ENCODE peak calls at places on chromosome 20, in five cellular contexts. X is GM23338, T is sigmoid colon, M is prostate gland, P is breast epithelium. Y is an unnamed sample.

GRCh38 chr20:50120935-50121693 is 8.2 kb upstream of the UBE2V1 start:
- DNase-seq in P (peak; percentile 59), X (peak; percentile 83), M (peak; percentile 68), T (peak; percentile 85), Y (no peak)

GRCh38 chr20:1588166-1588868 is 30.8 kb upstream of the SIRPD start:
- DNase-seq in T (no peak), P (no peak), M (no peak), X (no peak), Y (no peak)

GRCh38 chr20:32972181-32973076 is 31.8 kb downstream of the SUN5 start:
- DNase-seq in M (no peak), T (peak; percentile 60), X (peak; percentile 13), P (no peak), Y (no peak)

GRCh38 chr20:23043376-23043775 is 6.1 kb downstream of the THBD start:
- DNase-seq in M (no peak), T (no peak), P (no peak), X (no peak), Y (no peak)

GRCh38 chr20:61561111-61561830 is 309.2 kb downstream of the CDH4 start:
- DNase-seq in X (no peak), T (no peak), P (no peak), M (no peak), Y (no peak)

GRCh38 chr20:38812182-38812581 is 6.7 kb downstream of the PPP1R16B start:
- DNase-seq in M (no peak), X (no peak), T (no peak), P (no peak), Y (no peak)

GRCh38 chr20:17226410-17227198 is at the start of gene PCSK2:
- DNase-seq in T (peak; percentile 63), P (no peak), X (peak; percentile 96), M (no peak), Y (no peak)

GRCh38 chr20:36308318-36308710 is 2.2 kb downstream of the DLGAP4 start:
- DNase-seq in M (no peak), P (no peak), T (peak; percentile 57), X (no peak), Y (no peak)

DNA sequence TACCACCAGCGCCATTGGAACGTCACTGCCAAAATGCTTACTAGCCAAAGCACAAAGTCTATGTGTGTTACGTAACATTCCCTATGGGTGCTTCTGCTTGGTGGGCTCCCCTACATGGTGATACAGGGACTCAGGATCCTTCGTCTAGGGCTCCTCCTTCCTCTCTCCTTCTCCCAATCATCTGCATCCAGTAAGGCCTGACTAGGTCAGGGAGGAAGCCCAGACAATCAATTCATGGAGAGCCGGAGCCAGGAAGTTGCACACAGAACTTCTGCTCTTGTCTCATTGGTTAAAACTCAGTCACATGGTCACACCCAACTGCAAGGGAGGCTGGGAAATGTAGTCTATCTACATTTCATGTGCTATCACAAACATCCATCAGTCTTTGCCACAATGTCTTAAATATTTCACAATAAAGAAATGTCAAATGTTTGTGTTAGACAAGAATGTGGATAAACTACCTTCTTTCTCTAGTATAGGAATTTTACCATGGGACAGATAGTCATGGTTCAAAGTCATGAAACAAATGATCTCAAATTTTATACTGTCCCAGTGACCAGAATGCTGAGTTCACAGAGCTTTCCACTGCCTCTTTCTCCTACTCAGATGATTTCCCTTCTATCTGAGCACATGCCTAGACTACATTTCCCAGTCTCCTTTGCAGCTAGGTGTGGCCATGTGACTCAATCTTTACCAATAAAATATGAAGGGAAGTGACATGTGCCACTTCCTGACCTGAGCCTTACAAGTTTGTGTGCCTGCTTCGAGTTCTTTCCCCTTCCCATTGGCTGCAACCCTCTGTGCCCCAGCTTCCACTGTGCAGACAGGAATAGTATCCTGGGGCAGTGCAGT is 9.3 kb upstream of the KCNK15 start:
- DNase-seq in X (peak; percentile 95), P (peak; percentile 40), M (no peak), T (peak; percentile 88), Y (peak; percentile 87)
- TF ChIP-seq POLR2AphosphoS5 in X (no peak), P (peak; percentile 50), M (no peak), T (no peak), Y (no peak)

GRCh38 chr20:40685349-40685748 is 3.7 kb downstream of the MAFB start:
- DNase-seq in X (peak; percentile 6), T (no peak), P (no peak), M (no peak), Y (no peak)
- H3K27me3 ChIP-seq in X (peaks cover 98% of the 10 kb centered on the region), T (peaks cover 32% of the 10 kb centered on the region), P (no peaks in the 10 kb centered on the region), M (no peaks in the 10 kb centered on the region), Y (peaks cover 71% of the 10 kb centered on the region)

GRCh38 chr20:56859039-56859750 is 230.1 kb downstream of the TFAP2C start:
- DNase-seq in M (no peak), P (peak; percentile 22), X (no peak), T (no peak), Y (no peak)
- H3K27ac ChIP-seq in M (peak overlapping the region; percentile 34), P (peak overlapping the region; percentile 80), X (no peak overlapping the region), T (peak overlapping the region; percentile 71), Y (no peak overlapping the region)

GRCh38 chr20:45448250-45448649 is 21.3 kb upstream of the WFDC2 start:
- DNase-seq in X (no peak), P (no peak), T (no peak), M (no peak), Y (no peak)
- TF ChIP-seq POLR2AphosphoS5 in X (no peak), P (no peak), T (peak; percentile 93), M (peak; percentile 55), Y (no peak)

DNA sequence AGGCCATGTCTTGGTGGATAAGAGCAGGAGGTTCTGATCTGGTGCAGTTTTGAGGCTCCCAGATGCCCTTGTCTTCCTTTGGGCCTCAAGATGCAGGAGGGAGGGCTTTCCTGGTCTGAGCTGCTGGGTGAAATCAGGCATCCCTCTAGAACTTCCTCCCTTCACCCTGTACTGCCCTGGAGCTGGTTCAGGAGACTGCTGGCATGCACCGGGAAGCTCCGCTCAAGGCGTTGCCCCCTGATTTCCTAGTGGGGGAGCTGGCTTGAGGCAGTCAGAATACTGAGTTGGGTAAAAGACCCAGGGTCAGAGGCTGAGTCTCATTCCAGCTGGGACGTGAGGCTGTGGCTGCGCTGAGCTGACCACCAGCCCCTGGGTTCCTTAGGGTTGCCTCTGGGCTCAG is 12.0 kb downstream of the PHACTR3 start:
- DNase-seq in T (no peak), P (no peak), X (no peak), M (no peak), Y (no peak)
- H3K27me3 ChIP-seq in T (peaks cover 13% of the 10 kb centered on the region), P (peaks cover 37% of the 10 kb centered on the region), X (peaks cover 6% of the 10 kb centered on the region), M (no peaks in the 10 kb centered on the region), Y (no peaks in the 10 kb centered on the region)

DNA sequence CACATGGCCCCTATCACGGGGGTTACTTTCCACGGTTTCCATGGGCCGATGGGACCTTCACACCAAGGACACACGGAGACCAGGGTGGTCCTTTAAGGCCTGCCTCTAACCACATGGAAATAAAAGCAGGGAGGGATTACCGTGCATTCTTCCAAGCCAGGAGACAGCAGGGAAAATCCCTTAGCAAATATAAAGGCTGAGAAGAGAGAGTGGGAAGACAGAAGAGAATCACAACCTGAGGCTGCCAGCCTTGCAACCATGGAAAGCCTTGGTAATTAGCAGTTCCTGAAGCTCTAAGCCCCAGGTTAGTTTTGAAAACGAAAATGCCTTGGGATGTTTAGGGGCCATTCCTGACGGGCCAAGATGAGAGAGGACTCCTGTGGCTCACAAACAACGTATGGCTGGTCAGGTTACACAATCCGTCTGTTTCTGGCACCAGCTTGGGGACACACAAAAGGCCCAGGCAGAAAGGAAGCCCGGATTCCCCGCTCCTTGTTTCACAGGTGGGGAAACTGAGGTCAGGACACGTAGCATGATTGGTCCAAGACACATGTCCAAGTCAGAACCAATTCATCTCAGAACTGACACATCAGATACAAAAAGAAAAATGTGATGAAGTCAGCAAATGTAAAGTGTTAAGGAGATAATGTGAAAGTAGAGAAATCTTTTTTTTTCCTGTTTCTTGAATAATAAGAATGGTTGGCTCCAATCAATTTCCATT is 2.8 kb downstream of the PREX1 start:
- DNase-seq in M (no peak), P (no peak), T (no peak), X (no peak), Y (no peak)
- H3K27ac ChIP-seq in M (peak overlapping the region; percentile 17), P (peak overlapping the region; percentile 26), T (peak overlapping the region; percentile 10), X (no peak overlapping the region), Y (peak overlapping the region; percentile 4)

GRCh38 chr20:6707231-6707870 is 60.1 kb upstream of the BMP2 start:
- DNase-seq in T (no peak), X (no peak), M (no peak), P (no peak), Y (peak; percentile 11)

GRCh38 chr20:6705106-6705766 is 62.2 kb upstream of the BMP2 start:
- DNase-seq in X (no peak), P (no peak), T (no peak), M (no peak), Y (no peak)

GRCh38 chr20:6705920-6706500 is 61.5 kb upstream of the BMP2 start:
- DNase-seq in M (no peak), T (no peak), P (no peak), X (no peak), Y (no peak)

GRCh38 chr20:6709865-6710595 is 57.5 kb upstream of the BMP2 start:
- DNase-seq in P (no peak), X (peak; percentile 10), M (no peak), T (no peak), Y (no peak)

DNA sequence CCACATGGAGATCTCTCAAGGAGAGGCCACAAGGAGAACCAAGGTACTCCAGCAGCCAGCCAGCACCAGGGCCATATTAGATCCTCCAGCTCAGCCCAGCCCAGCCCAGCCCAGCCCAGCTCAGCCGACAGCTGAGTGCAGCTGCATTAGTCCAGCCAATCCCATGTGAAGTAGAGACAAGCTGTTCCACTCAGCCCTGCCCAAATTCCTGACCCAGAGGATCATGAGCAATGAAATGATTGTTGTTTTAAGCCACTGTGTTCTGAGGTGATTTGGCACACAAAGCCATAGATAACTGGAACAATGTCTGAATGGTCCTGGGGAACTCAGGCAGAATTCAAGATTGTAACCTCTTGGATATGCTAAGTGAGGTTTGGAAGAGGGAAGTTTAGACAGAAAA is 59.5 kb upstream of the BMP2 start:
- DNase-seq in X (no peak), M (peak; percentile 26), T (peak; percentile 71), P (no peak), Y (no peak)
- TF ChIP-seq POLR2AphosphoS5 in X (no peak), M (peak; percentile 27), T (no peak), P (no peak), Y (no peak)